ENCODE peak calls at places on chromosomes 4 and X, in seven cellular contexts. O is mucosa of descending colon; G is CD4-positive, alpha-beta T cell; T is Right ventricle myocardium inferior; E is fibroblast of lung; Y is stimulated activated CD4-positive, alpha-beta T cell treated with anti-CD3 and anti-CD28 coated beads, Interleukin-4, amount 100 ng/mL, for 4 hours; S is D341Med. X is an unnamed sample.
A peak's percentile ranks its signal among the peaks of the same experiment; 100 is the strongest.

GRCh38 chr4:81580346-81581013 is 108.8 kb upstream of the RASGEF1B start:
- DNase-seq in S (no peak), G (no peak), O (no peak), T (no peak), Y (no peak), E (no peak), X (no peak)

GRCh38 chr4:87853108-87853507 is 20.3 kb downstream of the MEPE start:
- DNase-seq in S (peak; percentile 40), G (no peak), E (peak; percentile 75), Y (no peak), T (no peak), O (no peak), X (no peak)

GRCh38 chr4:38716271-38716670 is 52.3 kb downstream of the KLF3 start:
- DNase-seq in Y (no peak), S (no peak), O (no peak), E (no peak), G (no peak), T (no peak), X (no peak)

GRCh38 chr4:4564522-4564921 is 22.7 kb upstream of the STX18 start:
- DNase-seq in S (no peak), E (no peak), T (no peak), G (no peak), O (no peak), Y (no peak), X (no peak)

GRCh38 chr4:139453041-139453370 is 915 bp upstream of the RAB33B start:
- DNase-seq in Y (peak; percentile 67), T (no peak), G (peak; percentile 50), E (no peak), S (no peak), O (no peak), X (no peak)

GRCh38 chr4:89039735-89040338 is 17.1 kb downstream of the FAM13A start:
- DNase-seq in G (no peak), O (no peak), T (no peak), E (peak; percentile 19), Y (no peak), S (no peak), X (no peak)

GRCh38 chrX:51866156-51866555 is 27.3 kb upstream of the MAGED1 start:
- DNase-seq in G (no peak), T (no peak), O (no peak), Y (no peak), E (peak; percentile 34), S (no peak), X (no peak)

GRCh38 chr4:186300659-186301377 is 34.8 kb downstream of the F11 start:
- DNase-seq in E (no peak), S (no peak), Y (no peak), O (no peak), G (no peak), T (no peak), X (no peak)

GRCh38 chr4:66766557-66766956 is 778.7 kb downstream of the CENPC start:
- DNase-seq in G (no peak), E (no peak), Y (no peak), S (no peak), O (no peak), T (no peak), X (no peak)

GRCh38 chr4:187929024-187929423 is 66.5 kb upstream of the ZFP42 start:
- DNase-seq in T (no peak), Y (no peak), S (no peak), G (no peak), O (no peak), E (no peak), X (no peak)

GRCh38 chr4:182880387-182881356 is 36.5 kb downstream of the DCTD start:
- DNase-seq in T (peak; percentile 76), E (peak; percentile 21), G (no peak), Y (no peak), S (no peak), O (no peak), X (no peak)

GRCh38 chr4:180640193-180640592 is 1603.0 kb upstream of the TENM3 start:
- DNase-seq in T (no peak), G (no peak), Y (no peak), O (no peak), S (no peak), E (no peak), X (no peak)

GRCh38 chr4:110793890-110794588 is 171.2 kb upstream of the PITX2 start:
- DNase-seq in O (no peak), T (no peak), G (no peak), Y (no peak), E (peak; percentile 15), S (peak; percentile 67), X (no peak)

GRCh38 chrX:2237976-2238375 is 262.8 kb downstream of the DHRSX start:
- DNase-seq in Y (no peak), G (no peak), S (no peak), E (no peak), O (no peak), T (no peak), X (no peak)

GRCh38 chrX:49840679-49841078 is 11.6 kb downstream of the PAGE4 start:
- DNase-seq in Y (peak; percentile 36), E (peak; percentile 22), O (peak; percentile 41), S (peak; percentile 62), T (peak; percentile 60), G (no peak), X (no peak)

GRCh38 chr4:6972911-6973310 is 63.3 kb downstream of the TBC1D14 start:
- DNase-seq in E (no peak), O (no peak), G (no peak), Y (no peak), T (no peak), S (no peak), X (no peak)